ENCODE peak calls at places on chromosomes 4 and X, in four cellular contexts. One of them, this sample, is unnamed.

GRCh38 chr4:145739840-145740239 is 59.9 kb downstream of the C4orf51 start:
- DNase-seq in MM.1S: no peak
- DNase-seq in neural progenitor cell: no peak
- DNase-seq in GM23248: no peak
- DNase-seq in this sample: no peak

GRCh38 chrX:22652596-22652995 is 347.2 kb upstream of the DDX53 start:
- DNase-seq in neural progenitor cell: peak; percentile 52
- DNase-seq in MM.1S: no peak
- DNase-seq in GM23248: peak; percentile 42
- DNase-seq in this sample: no peak

GRCh38 chrX:115563633-115564182 is 2.7 kb downstream of the PLS3 start:
- DNase-seq in neural progenitor cell: peak; percentile 23
- DNase-seq in MM.1S: no peak
- DNase-seq in GM23248: peak; percentile 24
- DNase-seq in this sample: no peak

GRCh38 chrX:103464774-103465117 is 54.5 kb downstream of the RAB40A start:
- DNase-seq in neural progenitor cell: peak; percentile 66
- DNase-seq in GM23248: peak; percentile 66
- DNase-seq in MM.1S: peak; percentile 81
- DNase-seq in this sample: peak; percentile 61

GRCh38 chr4:165493359-165493758 is 114.6 kb downstream of the CPE start:
- DNase-seq in MM.1S: peak; percentile 65
- DNase-seq in neural progenitor cell: peak; percentile 91
- DNase-seq in GM23248: peak; percentile 45
- DNase-seq in this sample: peak; percentile 70

GRCh38 chrX:123206222-123206621 is 22.1 kb downstream of the GRIA3 start:
- DNase-seq in GM23248: no peak
- DNase-seq in neural progenitor cell: no peak
- DNase-seq in MM.1S: no peak
- DNase-seq in this sample: no peak

GRCh38 chrX:97416461-97416860 is 532.8 kb downstream of the RPA4 start:
- DNase-seq in GM23248: no peak
- DNase-seq in neural progenitor cell: no peak
- DNase-seq in MM.1S: no peak
- DNase-seq in this sample: no peak

GRCh38 chrX:13791559-13791958 is 25.3 kb downstream of the GPM6B start:
- DNase-seq in MM.1S: no peak
- DNase-seq in GM23248: no peak
- DNase-seq in neural progenitor cell: peak; percentile 6
- DNase-seq in this sample: no peak

GRCh38 chr4:147821555-147821954 is 89.7 kb downstream of the ARHGAP10 start:
- DNase-seq in neural progenitor cell: no peak
- DNase-seq in GM23248: peak; percentile 34
- DNase-seq in MM.1S: no peak
- DNase-seq in this sample: no peak

GRCh38 chr4:184833046-184833838 is 7.5 kb upstream of the ACSL1 start:
- DNase-seq in neural progenitor cell: no peak
- DNase-seq in MM.1S: no peak
- DNase-seq in GM23248: no peak
- DNase-seq in this sample: no peak

DNA sequence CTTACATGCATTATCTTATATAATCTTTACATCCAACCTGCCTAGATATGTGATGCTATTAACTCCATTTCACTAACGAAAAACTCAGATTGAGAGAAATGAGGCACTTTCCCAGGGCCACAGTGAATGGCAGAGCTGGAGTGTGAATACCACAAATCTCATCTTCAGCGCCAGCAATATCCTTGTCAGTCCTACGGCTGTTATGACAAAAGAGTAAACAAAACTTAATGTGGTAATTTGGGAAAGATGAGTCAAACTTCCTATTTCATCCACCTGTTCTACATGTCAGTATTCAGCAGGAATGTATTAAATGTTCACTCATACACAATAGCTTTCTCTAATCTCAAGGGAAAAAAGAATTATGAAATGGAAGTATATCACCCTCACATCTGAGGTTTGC is 56.9 kb downstream of the FAT1 start:
- DNase-seq in MM.1S: no peak
- DNase-seq in neural progenitor cell: no peak
- DNase-seq in GM23248: no peak
- DNase-seq in this sample: no peak
- H3K4me1 ChIP-seq in MM.1S: no peaks in the 10 kb centered on the region
- H3K4me1 ChIP-seq in neural progenitor cell: peaks cover 25% of the 10 kb centered on the region
- H3K4me1 ChIP-seq in GM23248: peaks cover 18% of the 10 kb centered on the region
- H3K4me1 ChIP-seq in this sample: no peaks in the 10 kb centered on the region

DNA sequence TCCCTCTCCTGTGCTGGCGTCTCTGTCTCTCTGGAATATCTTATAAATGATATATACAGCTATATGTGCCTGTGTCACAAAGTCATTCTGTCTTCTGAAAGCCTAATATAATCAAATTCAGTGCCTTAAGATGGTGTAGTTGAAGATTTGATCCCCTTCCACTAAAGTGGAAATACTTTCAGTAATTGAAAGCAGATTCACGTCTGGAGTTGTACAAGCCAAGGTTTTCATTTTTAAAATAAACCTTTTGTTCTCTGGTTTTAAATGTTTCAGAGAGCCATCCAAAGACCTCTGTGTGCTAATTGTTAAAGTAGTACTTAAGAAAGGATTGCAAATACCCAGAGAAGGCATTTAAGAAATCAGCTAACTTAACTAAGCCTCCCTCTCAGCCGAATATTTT is 206.8 kb downstream of the TENM3 start:
- DNase-seq in GM23248: peak; percentile 6
- DNase-seq in MM.1S: no peak
- DNase-seq in neural progenitor cell: no peak
- DNase-seq in this sample: no peak
- TF ChIP-seq EZH2 in GM23248: no peak
- TF ChIP-seq EZH2 in MM.1S: no peak
- TF ChIP-seq EZH2 in neural progenitor cell: no peak
- TF ChIP-seq EZH2 in this sample: no peak

DNA sequence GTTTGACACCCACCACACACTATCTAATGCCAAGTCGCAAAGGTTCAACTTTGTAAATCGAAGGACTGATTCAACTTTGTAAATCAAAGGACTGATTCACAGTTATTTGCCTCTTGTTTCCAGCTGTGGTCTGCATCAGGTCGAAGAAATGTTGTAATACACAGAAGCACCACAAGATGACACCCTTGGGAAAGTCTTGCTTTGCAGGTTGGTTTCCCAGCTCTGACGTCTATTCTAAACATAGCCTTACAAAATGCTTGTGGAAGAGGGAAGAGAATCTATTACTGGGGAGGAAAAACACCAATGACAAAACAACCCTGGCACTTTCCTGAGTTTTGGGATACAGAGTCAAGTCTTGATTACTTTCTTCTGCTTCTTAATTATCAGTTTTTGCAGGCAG is 35.3 kb downstream of the SUPT20HL1 start:
- DNase-seq in MM.1S: peak; percentile 57
- DNase-seq in neural progenitor cell: peak; percentile 78
- DNase-seq in GM23248: peak; percentile 80
- DNase-seq in this sample: no peak
- H3K4me2 ChIP-seq in MM.1S: no peak overlapping the region
- H3K4me2 ChIP-seq in neural progenitor cell: no peak overlapping the region
- H3K4me2 ChIP-seq in GM23248: no peak overlapping the region
- H3K4me2 ChIP-seq in this sample: no peak overlapping the region

GRCh38 chr4:153530284-153530995 is 64.3 kb downstream of the TMEM131L start:
- DNase-seq in GM23248: no peak
- DNase-seq in neural progenitor cell: no peak
- DNase-seq in MM.1S: no peak
- DNase-seq in this sample: no peak

GRCh38 chr4:153532227-153532626 is 66.1 kb downstream of the TMEM131L start:
- DNase-seq in neural progenitor cell: no peak
- DNase-seq in GM23248: no peak
- DNase-seq in MM.1S: no peak
- DNase-seq in this sample: no peak

GRCh38 chr4:153530996-153531375 is 64.8 kb downstream of the TMEM131L start:
- DNase-seq in GM23248: no peak
- DNase-seq in MM.1S: no peak
- DNase-seq in neural progenitor cell: no peak
- DNase-seq in this sample: no peak

GRCh38 chr4:153533387-153533786 is 67.2 kb downstream of the TMEM131L start:
- DNase-seq in MM.1S: no peak
- DNase-seq in neural progenitor cell: no peak
- DNase-seq in GM23248: peak; percentile 65
- DNase-seq in this sample: no peak

GRCh38 chr4:153532636-153533035 is 66.5 kb downstream of the TMEM131L start:
- DNase-seq in MM.1S: no peak
- DNase-seq in neural progenitor cell: no peak
- DNase-seq in GM23248: no peak
- DNase-seq in this sample: no peak
- H3K4me1 ChIP-seq in MM.1S: peaks cover 9% of the 10 kb centered on the region
- H3K4me1 ChIP-seq in neural progenitor cell: peaks cover 24% of the 10 kb centered on the region
- H3K4me1 ChIP-seq in GM23248: peaks cover 13% of the 10 kb centered on the region
- H3K4me1 ChIP-seq in this sample: no peaks in the 10 kb centered on the region

DNA sequence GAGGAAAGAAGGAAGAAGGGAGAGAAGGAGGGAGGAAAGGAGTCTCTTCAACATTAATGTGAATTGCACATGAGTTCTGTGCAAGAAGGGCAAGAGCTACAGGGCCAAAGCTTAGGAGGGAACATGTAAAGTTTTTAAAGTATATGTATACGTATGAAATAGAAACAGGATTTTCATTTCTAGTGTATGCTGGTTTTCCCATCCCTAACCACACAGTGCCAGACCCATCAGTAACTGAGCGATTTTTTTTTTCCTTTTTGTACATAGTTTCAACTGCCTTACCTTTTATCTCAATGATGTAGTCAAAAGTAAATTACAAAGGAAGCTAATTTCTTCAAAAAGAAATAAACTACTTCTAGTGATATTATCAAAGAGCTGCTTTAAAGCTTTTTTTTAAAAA is 157.6 kb downstream of the SH3KBP1 start:
- DNase-seq in GM23248: no peak
- DNase-seq in MM.1S: no peak
- DNase-seq in neural progenitor cell: no peak
- DNase-seq in this sample: no peak
- TF ChIP-seq EZH2 in GM23248: no peak
- TF ChIP-seq EZH2 in MM.1S: no peak
- TF ChIP-seq EZH2 in neural progenitor cell: no peak
- TF ChIP-seq EZH2 in this sample: no peak

DNA sequence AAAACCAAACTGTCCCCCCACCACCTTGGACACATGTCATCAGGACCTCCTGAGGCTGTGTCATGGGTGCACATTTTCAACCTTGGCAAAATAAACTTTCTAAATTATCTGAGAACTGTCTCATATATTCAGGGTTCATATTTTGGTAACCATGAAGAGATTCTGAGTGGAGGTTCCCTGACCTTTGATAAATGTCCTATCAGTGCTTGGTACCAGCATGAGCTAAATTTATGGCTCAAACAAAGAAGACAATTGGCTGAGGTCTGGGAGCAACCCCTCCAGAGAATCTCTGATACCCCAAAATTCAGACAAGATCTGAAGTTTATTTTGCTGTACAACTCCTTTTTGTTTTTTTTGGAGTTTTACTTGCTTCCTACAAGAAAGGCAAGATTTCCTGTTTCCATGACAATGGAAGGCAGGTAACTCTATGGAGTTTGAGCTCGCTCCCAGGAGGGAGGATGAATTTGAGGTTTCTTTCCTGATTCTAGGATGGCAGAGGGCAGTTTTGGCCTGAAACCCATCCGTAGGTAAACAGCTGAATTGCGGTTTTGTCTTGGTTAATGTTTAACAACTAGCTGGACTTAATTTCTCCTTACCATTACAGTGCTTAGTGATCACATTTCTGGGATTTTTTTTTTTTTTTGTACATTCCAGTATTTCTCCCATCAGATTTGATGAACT is 14.5 kb downstream of the UGT2B15 start:
- DNase-seq in neural progenitor cell: no peak
- DNase-seq in MM.1S: no peak
- DNase-seq in GM23248: no peak
- DNase-seq in this sample: no peak
- H3K4me2 ChIP-seq in neural progenitor cell: no peak overlapping the region
- H3K4me2 ChIP-seq in MM.1S: peak overlapping the region; percentile 62
- H3K4me2 ChIP-seq in GM23248: no peak overlapping the region
- H3K4me2 ChIP-seq in this sample: no peak overlapping the region

GRCh38 chr4:42637861-42638260 is 19.0 kb downstream of the ATP8A1 start:
- DNase-seq in MM.1S: no peak
- DNase-seq in neural progenitor cell: no peak
- DNase-seq in GM23248: no peak
- DNase-seq in this sample: no peak
- H3K4me1 ChIP-seq in MM.1S: peaks cover 60% of the 10 kb centered on the region
- H3K4me1 ChIP-seq in neural progenitor cell: peaks cover 83% of the 10 kb centered on the region
- H3K4me1 ChIP-seq in GM23248: no peaks in the 10 kb centered on the region
- H3K4me1 ChIP-seq in this sample: no peaks in the 10 kb centered on the region

DNA sequence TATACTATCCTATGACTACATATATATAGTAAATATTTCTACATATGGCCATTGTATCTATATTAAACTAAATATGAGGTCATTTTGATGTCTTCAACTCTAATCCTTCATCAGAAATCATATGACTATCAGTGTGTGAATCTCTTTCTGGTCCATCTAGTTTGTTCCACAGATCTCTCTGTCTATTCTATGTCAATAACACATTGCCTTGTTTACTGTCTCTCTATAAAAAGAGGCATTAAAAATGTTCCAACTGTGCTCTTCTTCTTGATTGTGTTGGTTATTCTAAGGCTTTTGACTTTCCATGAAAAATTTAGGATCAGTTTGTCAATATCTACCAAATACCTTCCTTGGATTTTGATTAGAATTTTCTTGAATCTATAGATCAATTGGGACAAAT is 338.3 kb upstream of the FSTL5 start:
- DNase-seq in MM.1S: no peak
- DNase-seq in GM23248: no peak
- DNase-seq in neural progenitor cell: no peak
- DNase-seq in this sample: no peak
- TF ChIP-seq EZH2 in MM.1S: no peak
- TF ChIP-seq EZH2 in GM23248: no peak
- TF ChIP-seq EZH2 in neural progenitor cell: no peak
- TF ChIP-seq EZH2 in this sample: no peak